ENCODE peak calls at places on chromosomes 12 and 14, in eight cellular contexts. D is occipital lobe; E is T-helper 2 cell; H is activated T-helper 1 cell treated with Interleukin-2 at 50 U/mL for 16 hours; X is effector CD4-positive, alpha-beta T cell; T is lower lobe of right lung; M is mesothelial cell of epicardium; A is endothelial cell. O is an unnamed sample.

GRCh38 chr14:100032749-100033148 is 32.5 kb upstream of the EVL start:
- DNase-seq in D (no peak), E (no peak), H (no peak), X (no peak), T (no peak), M (no peak), A (no peak), O (no peak)

GRCh38 chr12:26150737-26151450 is 26.1 kb upstream of the BHLHE41 start:
- DNase-seq in D (no peak), E (no peak), H (no peak), X (no peak), T (no peak), M (no peak), A (no peak), O (no peak)

GRCh38 chr12:52519826-52520662 is at the start of gene KRT5:
- DNase-seq in D (no peak), E (no peak), H (no peak), X (no peak), T (no peak), M (no peak), A (peak), O (peak)

GRCh38 chr12:120126635-120127005 is 10.1 kb upstream of the RAB35 start:
- DNase-seq in D (no peak), E (no peak), H (no peak), X (no peak), T (peak), M (no peak), A (no peak), O (no peak)

GRCh38 chr12:125381373-125381772 is 316.1 kb downstream of the AACS start:
- DNase-seq in D (no peak), E (no peak), H (no peak), X (no peak), T (no peak), M (no peak), A (no peak), O (no peak)

GRCh38 chr12:113071427-113072112 is 15.0 kb downstream of the DTX1 start:
- DNase-seq in D (peak), E (no peak), H (no peak), X (no peak), T (no peak), M (no peak), A (no peak), O (no peak)

GRCh38 chr12:21940972-21941521 is at the start of gene ABCC9:
- DNase-seq in D (no peak), E (no peak), H (no peak), X (no peak), T (peak), M (peak), A (peak), O (no peak)

GRCh38 chr12:76237086-76237701 is 111.0 kb downstream of the BBS10 start:
- DNase-seq in D (no peak), E (no peak), H (no peak), X (no peak), T (no peak), M (no peak), A (no peak), O (no peak)

GRCh38 chr14:100828448-100828834 is 2.5 kb downstream of the MEG3 start:
- DNase-seq in D (no peak), E (no peak), H (no peak), X (no peak), T (no peak), M (no peak), A (no peak), O (no peak)

GRCh38 chr14:54301349-54301748 is 95.5 kb upstream of the CDKN3 start:
- DNase-seq in D (no peak), E (no peak), H (no peak), X (no peak), T (peak), M (no peak), A (no peak), O (no peak)

GRCh38 chr12:92208613-92209121 is 63.0 kb upstream of the BTG1 start:
- DNase-seq in D (no peak), E (no peak), H (no peak), X (peak), T (no peak), M (no peak), A (no peak), O (peak)

GRCh38 chr14:40312296-40312695 is 880.1 kb upstream of the FBXO33 start:
- DNase-seq in D (no peak), E (no peak), H (no peak), X (no peak), T (no peak), M (no peak), A (no peak), O (no peak)

GRCh38 chr14:38867561-38868150 is 235.4 kb downstream of the SEC23A start:
- DNase-seq in D (peak), E (no peak), H (peak), X (peak), T (peak), M (peak), A (peak), O (peak)

GRCh38 chr12:109606261-109607028 is 32.9 kb downstream of the MVK start:
- DNase-seq in D (peak), E (no peak), H (no peak), X (no peak), T (no peak), M (peak), A (no peak), O (no peak)

GRCh38 chr12:121170581-121171260 is 38.0 kb downstream of the P2RX7 start:
- DNase-seq in D (no peak), E (no peak), H (no peak), X (no peak), T (no peak), M (no peak), A (no peak), O (no peak)

GRCh38 chr12:46531804-46532203 is 159.2 kb upstream of the SLC38A2 start:
- DNase-seq in D (no peak), E (no peak), H (no peak), X (no peak), T (no peak), M (no peak), A (no peak), O (no peak)

GRCh38 chr14:77306406-77307098 is 14.1 kb downstream of the POMT2 start:
- DNase-seq in D (peak), E (no peak), H (no peak), X (no peak), T (no peak), M (no peak), A (no peak), O (no peak)